ENCODE peak calls at places on chromosomes 2 and 18, in seven cellular contexts. Q, B, T, U, M, C and P are unnamed samples.
A peak's percentile ranks its signal among the peaks of the same experiment; 100 is the strongest.

GRCh38 chr2:135663148-135663700 is 78.4 kb upstream of the UBXN4 start:
- DNase-seq in B (no peak), M (no peak), U (no peak), C (no peak), Q (no peak), T (peak; percentile 21), P (no peak)

GRCh38 chr2:236717719-236718118 is 148.1 kb downstream of the ACKR3 start:
- DNase-seq in B (no peak), Q (no peak), C (no peak), M (no peak), T (no peak), U (no peak), P (no peak)

GRCh38 chr2:159445307-159445706 is 158.8 kb upstream of the WDSUB1 start:
- DNase-seq in T (no peak), B (no peak), U (no peak), M (no peak), C (no peak), Q (no peak), P (no peak)

GRCh38 chr2:70928366-70928765 is 7.3 kb upstream of the ATP6V1B1 start:
- DNase-seq in B (no peak), C (no peak), M (no peak), U (no peak), Q (no peak), T (no peak), P (no peak)

GRCh38 chr18:4433762-4434161 is 21.3 kb downstream of the DLGAP1 start:
- DNase-seq in B (no peak), M (no peak), U (peak; percentile 56), Q (peak; percentile 20), T (no peak), C (no peak), P (no peak)

GRCh38 chr18:63664571-63664970 is 2.9 kb upstream of the SERPINB3 start:
- DNase-seq in B (no peak), U (no peak), M (no peak), C (peak; percentile 55), T (no peak), Q (no peak), P (no peak)

GRCh38 chr2:24667542-24667941 is 125.6 kb downstream of the PTRHD1 start:
- DNase-seq in C (no peak), T (no peak), M (no peak), U (no peak), B (no peak), Q (no peak), P (no peak)

GRCh38 chr2:99201959-99202678 is 21.1 kb downstream of the MRPL30 start:
- DNase-seq in T (no peak), B (no peak), M (no peak), C (no peak), U (peak; percentile 13), Q (no peak), P (no peak)

GRCh38 chr2:6845312-6845711 is 20.4 kb downstream of the CMPK2 start:
- DNase-seq in T (no peak), M (peak; percentile 58), U (peak; percentile 45), Q (no peak), C (no peak), B (no peak), P (no peak)

GRCh38 chr2:229160180-229160579 is 110.9 kb downstream of the PID1 start:
- DNase-seq in M (no peak), Q (no peak), T (no peak), U (no peak), B (no peak), C (no peak), P (no peak)

GRCh38 chr18:905307-905947 is 756 bp downstream of the ADCYAP1 start:
- DNase-seq in Q (no peak), B (no peak), M (no peak), T (no peak), U (peak; percentile 42), C (no peak), P (peak; percentile 80)

GRCh38 chr2:146321175-146321574 is 1523.7 kb upstream of the ACVR2A start:
- DNase-seq in B (no peak), Q (peak; percentile 82), C (no peak), T (no peak), M (no peak), U (peak; percentile 1), P (no peak)

GRCh38 chr2:36362291-36362690 is 6.7 kb downstream of the CRIM1 start:
- DNase-seq in U (no peak), B (no peak), C (peak; percentile 77), T (peak; percentile 83), M (no peak), Q (peak; percentile 62), P (no peak)

GRCh38 chr2:239882335-239882734 is 142.8 kb downstream of the NDUFA10 start:
- DNase-seq in M (peak; percentile 76), C (no peak), U (peak; percentile 81), T (peak; percentile 31), Q (no peak), B (peak; percentile 70), P (peak; percentile 83)

GRCh38 chr2:203745267-203745666 is 38.8 kb downstream of the CD28 start:
- DNase-seq in B (no peak), T (no peak), C (no peak), Q (no peak), M (no peak), U (no peak), P (no peak)

GRCh38 chr18:38369772-38370690 is 804.4 kb upstream of the CELF4 start:
- DNase-seq in M (no peak), C (no peak), Q (no peak), B (peak; percentile 51), T (peak; percentile 21), U (no peak), P (no peak)

GRCh38 chr2:120787512-120788348 is 52.1 kb downstream of the GLI2 start:
- DNase-seq in M (no peak), C (no peak), B (no peak), T (no peak), U (no peak), Q (no peak), P (no peak)

GRCh38 chr2:222594679-222595078 is 61.2 kb downstream of the FARSB start:
- DNase-seq in B (peak; percentile 26), T (peak; percentile 47), M (no peak), U (no peak), C (no peak), Q (peak; percentile 71), P (no peak)

GRCh38 chr18:49619792-49620191 is 57.9 kb downstream of the LIPG start:
- DNase-seq in U (no peak), C (peak; percentile 41), B (no peak), M (peak; percentile 29), T (peak; percentile 69), Q (no peak), P (no peak)

GRCh38 chr2:64876137-64876647 is 113.0 kb upstream of the SLC1A4 start:
- DNase-seq in U (peak; percentile 71), Q (peak; percentile 50), T (peak; percentile 91), B (no peak), C (peak; percentile 66), M (no peak), P (peak; percentile 46)

GRCh38 chr2:233421091-233421816 is 67.0 kb downstream of the DGKD start:
- DNase-seq in T (no peak), C (no peak), B (no peak), Q (no peak), M (no peak), U (no peak), P (no peak)

GRCh38 chr18:1522249-1522615 is 617.6 kb downstream of the ADCYAP1 start:
- DNase-seq in Q (no peak), B (no peak), C (no peak), U (no peak), T (no peak), M (no peak), P (no peak)

GRCh38 chr2:227597993-227598392 is 700 bp upstream of the SCYGR2 start:
- DNase-seq in B (no peak), Q (no peak), T (peak; percentile 4), M (no peak), U (peak; percentile 46), C (no peak), P (peak; percentile 42)

GRCh38 chr2:143937563-143938346 is 582.2 kb downstream of the ZEB2 start:
- DNase-seq in U (peak; percentile 48), M (peak; percentile 69), T (no peak), C (no peak), B (peak; percentile 3), Q (no peak), P (peak; percentile 51)

DNA sequence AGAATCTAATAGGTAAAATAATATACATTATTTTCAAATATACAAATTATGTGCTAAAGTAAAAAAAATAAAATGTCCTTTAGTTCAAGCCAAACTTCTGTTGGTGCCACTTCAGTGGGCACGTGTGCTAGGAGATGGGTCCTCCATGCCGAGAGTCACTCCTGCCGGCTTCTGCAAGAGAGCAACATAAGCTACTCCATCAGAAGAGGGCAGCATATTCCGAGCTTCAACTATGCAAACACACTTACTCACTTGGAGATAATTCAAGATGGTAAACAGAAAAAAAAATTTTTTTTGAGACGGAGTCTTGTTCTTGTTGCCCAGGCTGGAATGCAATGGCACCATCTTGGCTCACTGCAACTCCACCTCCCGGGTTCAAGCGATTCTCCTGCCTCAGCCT is 24.4 kb downstream of the CNOT11 start:
- DNase-seq in T (no peak), B (peak; percentile 52), M (no peak), U (no peak), C (no peak), Q (peak; percentile 19), P (no peak)
- H3K36me3 ChIP-seq in T (peaks cover 22% of the 10 kb centered on the region), B (peaks cover 31% of the 10 kb centered on the region), M (no peaks in the 10 kb centered on the region), U (peaks cover 29% of the 10 kb centered on the region), C (peaks cover 50% of the 10 kb centered on the region), Q (peaks cover 29% of the 10 kb centered on the region), P (peaks cover 13% of the 10 kb centered on the region)

DNA sequence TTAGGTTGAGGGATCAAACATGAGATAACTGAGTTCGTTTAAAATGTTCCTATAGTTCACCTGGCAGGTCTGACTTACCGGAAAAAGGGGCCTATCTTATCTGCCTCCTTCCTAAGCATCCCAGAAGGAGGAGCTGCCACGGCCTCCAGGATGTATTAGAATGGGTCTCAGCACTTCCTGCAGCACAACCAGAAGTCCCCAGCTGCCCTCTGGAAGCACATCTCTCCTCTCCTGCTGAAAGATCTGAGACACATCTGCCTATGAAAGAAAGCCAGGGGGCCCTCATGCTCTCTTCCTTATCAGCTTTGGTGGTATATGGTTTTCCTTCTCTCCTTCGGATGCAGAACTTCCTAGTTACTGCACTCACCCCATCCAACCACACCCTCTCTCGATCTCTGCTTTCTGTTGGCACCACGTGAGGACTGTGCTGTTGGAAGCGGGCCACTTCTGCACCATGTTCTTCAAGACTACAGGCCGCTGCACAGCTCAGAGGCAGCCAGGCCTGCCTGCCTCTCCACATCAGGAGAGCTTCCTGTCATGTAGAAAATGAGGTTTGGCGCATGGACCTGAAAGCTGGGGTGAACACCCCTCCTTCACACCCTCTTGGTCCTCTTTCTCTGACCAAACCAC is 6.5 kb downstream of the IGFBP5 start:
- DNase-seq in B (peak; percentile 89), C (no peak), Q (no peak), T (no peak), U (peak; percentile 24), M (no peak), P (peak; percentile 33)
- H3K4me3 ChIP-seq in B (no peak overlapping the region), C (no peak overlapping the region), Q (no peak overlapping the region), T (no peak overlapping the region), U (no peak overlapping the region), M (no peak overlapping the region), P (no peak overlapping the region)

DNA sequence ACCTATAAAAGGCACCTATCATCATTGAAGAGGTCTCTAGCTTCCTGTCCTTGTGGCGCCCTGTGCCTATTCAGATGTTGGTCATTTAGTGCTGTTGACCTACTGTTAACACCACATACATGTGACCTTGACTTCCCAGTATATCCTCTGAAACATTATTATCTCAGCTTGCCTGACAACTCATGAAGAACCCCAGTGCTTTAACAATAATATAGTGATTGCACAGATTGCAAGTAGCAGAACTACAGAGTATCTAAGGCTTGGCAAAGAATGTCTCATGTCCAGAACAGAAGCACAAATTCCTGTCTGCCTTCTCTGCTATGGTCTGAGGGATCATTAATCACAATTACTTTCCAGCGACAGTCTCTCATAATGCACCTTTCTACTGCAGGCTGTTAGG is 165.3 kb downstream of the LCLAT1 start:
- DNase-seq in U (no peak), M (no peak), B (no peak), C (no peak), Q (peak; percentile 13), T (no peak), P (no peak)
- H3K36me3 ChIP-seq in U (no peaks in the 10 kb centered on the region), M (no peaks in the 10 kb centered on the region), B (no peaks in the 10 kb centered on the region), C (peaks cover 3% of the 10 kb centered on the region), Q (no peaks in the 10 kb centered on the region), T (no peaks in the 10 kb centered on the region), P (no peaks in the 10 kb centered on the region)

GRCh38 chr2:214587442-214587841 is 176.6 kb downstream of the VWC2L start:
- DNase-seq in T (no peak), C (no peak), M (peak; percentile 55), U (peak; percentile 82), Q (no peak), B (no peak), P (peak; percentile 7)
- H3K4me3 ChIP-seq in T (no peak overlapping the region), C (no peak overlapping the region), M (no peak overlapping the region), U (no peak overlapping the region), Q (no peak overlapping the region), B (no peak overlapping the region), P (no peak overlapping the region)